ENCODE peak calls at places on chromosomes 1 and 21, in seven cellular contexts. V, H, P, J, B, S and A are unnamed samples.

GRCh38 chr1:245096330-245097066 is 58.3 kb upstream of the KIF26B start:
- DNase-seq in B (no peak), J (no peak), H (no peak), V (no peak), P (no peak), S (no peak), A (no peak)

GRCh38 chr1:42955311-42956063 is 3.2 kb downstream of the SLC2A1 start:
- DNase-seq in J (no peak), P (no peak), S (no peak), B (no peak), V (no peak), H (no peak), A (no peak)

GRCh38 chr1:175218786-175219447 is 26.3 kb upstream of the KIAA0040 start:
- DNase-seq in P (no peak), J (no peak), B (no peak), S (no peak), H (no peak), V (no peak), A (no peak)

GRCh38 chr1:105793541-105794146 is 1262.8 kb upstream of the PRMT6 start:
- DNase-seq in B (no peak), P (peak), S (peak), V (peak), H (peak), J (peak), A (peak)

GRCh38 chr1:38061883-38062328 is 15.3 kb upstream of the POU3F1 start:
- DNase-seq in V (no peak), S (no peak), P (no peak), B (no peak), H (no peak), J (peak), A (no peak)

GRCh38 chr21:41124626-41125240 is 43.2 kb upstream of the BACE2 start:
- DNase-seq in S (no peak), J (no peak), V (no peak), P (no peak), H (no peak), B (no peak), A (no peak)

GRCh38 chr1:149877211-149877946 is 22.0 kb upstream of the BOLA1 start:
- DNase-seq in H (no peak), J (no peak), S (no peak), B (no peak), P (no peak), V (no peak), A (no peak)

GRCh38 chr1:88985033-88985432 is 7.4 kb downstream of the KYAT3 start:
- DNase-seq in V (peak), S (peak), J (no peak), H (no peak), P (peak), B (no peak), A (no peak)

GRCh38 chr1:29444081-29444715 is 207.9 kb downstream of the PTPRU start:
- DNase-seq in B (no peak), S (no peak), H (no peak), J (no peak), P (no peak), V (peak), A (peak)

GRCh38 chr1:89873250-89873649 is 52.4 kb downstream of the LRRC8D start:
- DNase-seq in B (no peak), J (no peak), V (no peak), P (no peak), S (no peak), H (no peak), A (no peak)

GRCh38 chr1:150051089-150051373 is 16.5 kb upstream of the VPS45 start:
- DNase-seq in H (no peak), V (no peak), B (no peak), S (no peak), P (no peak), J (no peak), A (no peak)

GRCh38 chr1:205584732-205585131 is 47.1 kb downstream of the ELK4 start:
- DNase-seq in P (no peak), V (no peak), B (no peak), S (no peak), J (no peak), H (no peak), A (peak)

GRCh38 chr1:235074335-235075120 is 54.1 kb downstream of the TOMM20 start:
- DNase-seq in H (no peak), B (no peak), J (peak), S (no peak), P (peak), V (peak), A (no peak)

GRCh38 chr1:11448375-11449085 is 30.4 kb upstream of the DISP3 start:
- DNase-seq in S (no peak), P (no peak), J (no peak), H (no peak), B (no peak), V (no peak), A (no peak)

GRCh38 chr1:205915354-205915990 is 27.8 kb downstream of the SLC26A9 start:
- DNase-seq in H (no peak), P (no peak), J (peak), B (no peak), S (no peak), V (no peak), A (peak)

GRCh38 chr1:67590329-67590728 is 94.7 kb upstream of the GADD45A start:
- DNase-seq in S (peak), B (no peak), J (no peak), P (peak), H (no peak), V (no peak), A (no peak)